ENCODE peak calls at places on chromosomes 5 and 9, in seven cellular contexts. One of them, this sample, is unnamed.
A peak's percentile ranks its signal among the peaks of the same experiment; 100 is the strongest.

GRCh38 chr5:5466227-5466626 is 43.8 kb downstream of the ICE1 start:
- DNase-seq in stomach: no peak
- DNase-seq in progenitor cell of endocrine pancreas: no peak
- DNase-seq in endodermal cell: no peak
- DNase-seq in suprapubic skin: no peak
- DNase-seq in heart left ventricle: no peak
- DNase-seq in cardiac fibroblast: no peak
- DNase-seq in this sample: no peak

GRCh38 chr9:124500028-124500795 is 7.0 kb downstream of the NR5A1 start:
- DNase-seq in progenitor cell of endocrine pancreas: no peak
- DNase-seq in stomach: no peak
- DNase-seq in suprapubic skin: no peak
- DNase-seq in endodermal cell: no peak
- DNase-seq in heart left ventricle: no peak
- DNase-seq in cardiac fibroblast: no peak
- DNase-seq in this sample: no peak

GRCh38 chr9:33125441-33125840 is 41.7 kb downstream of the B4GALT1 start:
- DNase-seq in stomach: no peak
- DNase-seq in endodermal cell: no peak
- DNase-seq in progenitor cell of endocrine pancreas: no peak
- DNase-seq in heart left ventricle: no peak
- DNase-seq in cardiac fibroblast: no peak
- DNase-seq in suprapubic skin: no peak
- DNase-seq in this sample: no peak

GRCh38 chr9:112752334-112753110 is 2.0 kb downstream of the SNX30 start:
- DNase-seq in suprapubic skin: no peak
- DNase-seq in stomach: no peak
- DNase-seq in heart left ventricle: no peak
- DNase-seq in cardiac fibroblast: no peak
- DNase-seq in progenitor cell of endocrine pancreas: no peak
- DNase-seq in endodermal cell: no peak
- DNase-seq in this sample: peak; percentile 47

GRCh38 chr5:149485655-149486615 is 65.3 kb downstream of the CSNK1A1 start:
- DNase-seq in progenitor cell of endocrine pancreas: no peak
- DNase-seq in cardiac fibroblast: peak; percentile 100
- DNase-seq in heart left ventricle: peak; percentile 88
- DNase-seq in stomach: peak; percentile 79
- DNase-seq in suprapubic skin: peak; percentile 90
- DNase-seq in endodermal cell: no peak
- DNase-seq in this sample: no peak

GRCh38 chr5:5492087-5492933 is 69.8 kb downstream of the ICE1 start:
- DNase-seq in heart left ventricle: no peak
- DNase-seq in progenitor cell of endocrine pancreas: peak; percentile 20
- DNase-seq in suprapubic skin: no peak
- DNase-seq in stomach: no peak
- DNase-seq in cardiac fibroblast: peak; percentile 78
- DNase-seq in endodermal cell: peak; percentile 70
- DNase-seq in this sample: peak; percentile 53

GRCh38 chr5:149452007-149452664 is 73.0 kb upstream of the IL17B start:
- DNase-seq in heart left ventricle: peak; percentile 69
- DNase-seq in stomach: peak; percentile 84
- DNase-seq in endodermal cell: peak; percentile 83
- DNase-seq in progenitor cell of endocrine pancreas: peak; percentile 18
- DNase-seq in suprapubic skin: no peak
- DNase-seq in cardiac fibroblast: peak; percentile 78
- DNase-seq in this sample: no peak

GRCh38 chr5:56211298-56211865 is 21.7 kb downstream of the ANKRD55 start:
- DNase-seq in suprapubic skin: no peak
- DNase-seq in heart left ventricle: no peak
- DNase-seq in stomach: no peak
- DNase-seq in progenitor cell of endocrine pancreas: no peak
- DNase-seq in cardiac fibroblast: peak; percentile 96
- DNase-seq in endodermal cell: no peak
- DNase-seq in this sample: no peak

GRCh38 chr5:141618030-141618803 is 583 bp downstream of the DIAPH1 start:
- DNase-seq in progenitor cell of endocrine pancreas: peak; percentile 39
- DNase-seq in cardiac fibroblast: peak; percentile 44
- DNase-seq in heart left ventricle: peak; percentile 54
- DNase-seq in endodermal cell: peak; percentile 90
- DNase-seq in suprapubic skin: no peak
- DNase-seq in stomach: peak; percentile 88
- DNase-seq in this sample: peak; percentile 68

GRCh38 chr9:33288828-33289483 is 1.4 kb upstream of the NFX1 start:
- DNase-seq in endodermal cell: no peak
- DNase-seq in cardiac fibroblast: no peak
- DNase-seq in stomach: no peak
- DNase-seq in heart left ventricle: peak; percentile 19
- DNase-seq in suprapubic skin: peak; percentile 78
- DNase-seq in progenitor cell of endocrine pancreas: no peak
- DNase-seq in this sample: no peak

GRCh38 chr9:81877047-81877446 is 51.2 kb upstream of the SPATA31D4 start:
- DNase-seq in heart left ventricle: no peak
- DNase-seq in suprapubic skin: no peak
- DNase-seq in endodermal cell: no peak
- DNase-seq in cardiac fibroblast: no peak
- DNase-seq in progenitor cell of endocrine pancreas: no peak
- DNase-seq in stomach: no peak
- DNase-seq in this sample: no peak

GRCh38 chr5:123809594-123810172 is 297.7 kb downstream of the CSNK1G3 start:
- DNase-seq in heart left ventricle: no peak
- DNase-seq in endodermal cell: no peak
- DNase-seq in stomach: no peak
- DNase-seq in progenitor cell of endocrine pancreas: no peak
- DNase-seq in cardiac fibroblast: no peak
- DNase-seq in suprapubic skin: no peak
- DNase-seq in this sample: no peak

GRCh38 chr5:5398046-5398445 is 24.4 kb upstream of the ICE1 start:
- DNase-seq in stomach: no peak
- DNase-seq in endodermal cell: no peak
- DNase-seq in progenitor cell of endocrine pancreas: no peak
- DNase-seq in suprapubic skin: no peak
- DNase-seq in cardiac fibroblast: no peak
- DNase-seq in heart left ventricle: no peak
- DNase-seq in this sample: no peak

GRCh38 chr5:102296229-102296817 is at the start of gene SLCO4C1:
- DNase-seq in cardiac fibroblast: peak; percentile 19
- DNase-seq in progenitor cell of endocrine pancreas: peak; percentile 93
- DNase-seq in endodermal cell: peak; percentile 99
- DNase-seq in stomach: peak; percentile 69
- DNase-seq in suprapubic skin: no peak
- DNase-seq in heart left ventricle: peak; percentile 71
- DNase-seq in this sample: peak; percentile 82

GRCh38 chr9:92402359-92402758 is 2.0 kb downstream of the OGN start:
- DNase-seq in progenitor cell of endocrine pancreas: no peak
- DNase-seq in endodermal cell: no peak
- DNase-seq in heart left ventricle: no peak
- DNase-seq in cardiac fibroblast: no peak
- DNase-seq in suprapubic skin: no peak
- DNase-seq in stomach: no peak
- DNase-seq in this sample: no peak

DNA sequence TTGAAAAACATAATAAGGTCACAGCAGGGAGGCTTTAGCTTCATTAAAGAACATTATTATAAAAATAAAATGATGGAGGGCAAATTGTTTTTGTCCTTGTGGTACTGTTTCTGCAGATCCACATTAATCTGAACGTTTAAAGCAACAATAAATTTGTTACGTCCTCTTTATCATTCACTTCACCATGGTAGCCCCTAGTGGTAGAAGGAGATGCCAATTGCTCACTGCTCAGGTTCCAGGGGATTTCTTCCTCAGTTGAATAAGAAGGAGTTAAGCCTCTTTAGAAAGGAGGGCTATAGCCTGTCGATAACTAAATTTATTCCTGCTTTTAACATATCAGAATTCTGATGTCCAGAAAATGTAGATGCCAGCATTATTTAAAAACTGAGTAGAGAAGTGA is 692.4 kb downstream of the PTPRD start:
- DNase-seq in cardiac fibroblast: no peak
- DNase-seq in heart left ventricle: no peak
- DNase-seq in progenitor cell of endocrine pancreas: no peak
- DNase-seq in suprapubic skin: no peak
- DNase-seq in stomach: no peak
- DNase-seq in endodermal cell: no peak
- DNase-seq in this sample: no peak
- TF ChIP-seq CTCF in cardiac fibroblast: no peak
- TF ChIP-seq CTCF in heart left ventricle: no peak
- TF ChIP-seq CTCF in progenitor cell of endocrine pancreas: peak; percentile 56
- TF ChIP-seq CTCF in suprapubic skin: no peak
- TF ChIP-seq CTCF in stomach: no peak
- TF ChIP-seq CTCF in endodermal cell: peak; percentile 80
- TF ChIP-seq CTCF in this sample: no peak

DNA sequence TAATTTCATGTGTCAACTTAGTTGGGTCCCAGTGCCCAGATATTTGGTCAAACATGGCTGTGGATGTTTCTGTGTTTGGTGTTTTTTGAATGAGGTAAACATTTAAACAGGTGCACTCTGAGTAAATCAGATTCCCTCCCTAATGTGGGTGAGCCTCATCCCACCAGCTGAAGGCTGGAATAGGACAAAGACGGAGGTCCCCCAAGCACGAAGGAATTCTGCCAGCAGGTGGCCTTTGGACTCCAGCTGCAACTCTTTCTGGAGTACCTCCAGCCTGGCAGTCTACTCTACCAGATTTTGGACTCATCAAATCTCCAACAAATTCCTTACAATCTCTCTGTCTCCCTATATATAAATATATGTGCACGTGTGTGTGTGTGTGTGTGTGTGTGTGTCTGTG is 118.4 kb downstream of the TENT4A start:
- DNase-seq in suprapubic skin: no peak
- DNase-seq in heart left ventricle: no peak
- DNase-seq in endodermal cell: no peak
- DNase-seq in progenitor cell of endocrine pancreas: no peak
- DNase-seq in cardiac fibroblast: no peak
- DNase-seq in stomach: no peak
- DNase-seq in this sample: no peak
- TF ChIP-seq CTCF in suprapubic skin: no peak
- TF ChIP-seq CTCF in heart left ventricle: no peak
- TF ChIP-seq CTCF in endodermal cell: peak; percentile 53
- TF ChIP-seq CTCF in progenitor cell of endocrine pancreas: peak; percentile 14
- TF ChIP-seq CTCF in cardiac fibroblast: no peak
- TF ChIP-seq CTCF in stomach: no peak
- TF ChIP-seq CTCF in this sample: no peak

GRCh38 chr9:135478858-135479468 is 619 bp upstream of the PPP1R26 start:
- DNase-seq in progenitor cell of endocrine pancreas: peak; percentile 38
- DNase-seq in heart left ventricle: no peak
- DNase-seq in endodermal cell: peak; percentile 73
- DNase-seq in cardiac fibroblast: peak; percentile 16
- DNase-seq in stomach: peak; percentile 72
- DNase-seq in suprapubic skin: no peak
- DNase-seq in this sample: no peak
- TF ChIP-seq CTCF in progenitor cell of endocrine pancreas: peak; percentile 30
- TF ChIP-seq CTCF in heart left ventricle: no peak
- TF ChIP-seq CTCF in endodermal cell: peak; percentile 37
- TF ChIP-seq CTCF in cardiac fibroblast: peak; percentile 3
- TF ChIP-seq CTCF in stomach: no peak
- TF ChIP-seq CTCF in suprapubic skin: no peak
- TF ChIP-seq CTCF in this sample: no peak

DNA sequence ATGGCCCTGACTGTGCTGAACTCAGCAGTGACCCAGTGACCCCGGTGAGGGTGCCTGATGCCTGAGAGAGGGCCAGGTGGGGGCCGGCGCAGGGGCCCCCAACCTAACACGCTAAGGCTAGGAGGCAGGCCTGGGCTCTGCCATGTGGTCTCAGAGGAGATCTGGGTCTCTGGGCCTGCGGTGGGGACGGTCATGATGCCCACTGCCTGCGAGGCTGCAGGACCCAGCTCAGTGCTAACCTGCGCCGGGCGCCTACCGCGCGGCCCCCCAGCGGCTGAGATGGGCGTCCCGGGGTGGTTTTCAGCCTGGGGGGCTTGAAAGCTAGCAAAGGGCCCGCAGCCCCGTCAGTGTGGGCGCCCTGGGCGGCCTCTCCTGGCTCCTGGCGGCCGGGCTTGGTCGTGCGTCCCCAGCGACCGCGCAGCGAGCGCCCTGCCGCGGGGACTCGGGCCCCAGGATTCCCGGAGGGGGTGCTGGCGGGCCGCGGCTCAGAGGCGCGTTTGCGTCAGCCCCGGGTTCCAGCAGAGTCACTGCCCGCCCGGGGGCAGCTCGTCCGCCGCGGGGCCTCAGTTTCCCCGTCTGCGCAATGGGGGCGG is 2.5 kb downstream of the EGFL7 start:
- DNase-seq in heart left ventricle: no peak
- DNase-seq in stomach: no peak
- DNase-seq in progenitor cell of endocrine pancreas: peak; percentile 52
- DNase-seq in endodermal cell: peak; percentile 85
- DNase-seq in suprapubic skin: no peak
- DNase-seq in cardiac fibroblast: no peak
- DNase-seq in this sample: peak; percentile 46
- TF ChIP-seq CTCF in heart left ventricle: peak; percentile 12
- TF ChIP-seq CTCF in stomach: peak; percentile 19
- TF ChIP-seq CTCF in progenitor cell of endocrine pancreas: peak; percentile 57
- TF ChIP-seq CTCF in endodermal cell: peak; percentile 74
- TF ChIP-seq CTCF in suprapubic skin: peak; percentile 26
- TF ChIP-seq CTCF in cardiac fibroblast: peak; percentile 4
- TF ChIP-seq CTCF in this sample: peak; percentile 42

GRCh38 chr5:60521379-60522298 is 178.3 kb downstream of the DEPDC1B start:
- DNase-seq in stomach: no peak
- DNase-seq in suprapubic skin: no peak
- DNase-seq in endodermal cell: no peak
- DNase-seq in cardiac fibroblast: no peak
- DNase-seq in progenitor cell of endocrine pancreas: no peak
- DNase-seq in heart left ventricle: no peak
- DNase-seq in this sample: no peak
- TF ChIP-seq CTCF in stomach: no peak
- TF ChIP-seq CTCF in suprapubic skin: no peak
- TF ChIP-seq CTCF in endodermal cell: no peak
- TF ChIP-seq CTCF in cardiac fibroblast: no peak
- TF ChIP-seq CTCF in progenitor cell of endocrine pancreas: no peak
- TF ChIP-seq CTCF in heart left ventricle: no peak
- TF ChIP-seq CTCF in this sample: no peak

This sample was measured in activated CD8-positive, alpha-beta T cell treated with anti-CD3 and anti-CD28 coated beads for 36 hours.